ENCODE peak calls at places on chromosomes 6 and 20, in five cellular contexts. V is GM23338, U is fibroblast of lung, Z is K562, N is astrocyte. Y is an unnamed sample.

GRCh38 chr20:21390768-21391167 is 6.6 kb downstream of the NKX2-4 start:
- DNase-seq in U (peak; percentile 28), V (peak; percentile 47), Z (no peak), N (no peak), Y (no peak)

GRCh38 chr20:62133051-62133845 is 9.9 kb downstream of the PSMA7 start:
- DNase-seq in N (peak; percentile 27), Z (no peak), U (peak; percentile 46), V (no peak), Y (no peak)

GRCh38 chr6:166989427-166990034 is 9.7 kb upstream of the CEP43 start:
- DNase-seq in Z (no peak), N (no peak), U (peak; percentile 18), V (peak; percentile 70), Y (peak; percentile 9)

GRCh38 chr6:85920782-85921181 is 278.1 kb upstream of the SYNCRIP start:
- DNase-seq in U (no peak), N (no peak), Z (no peak), V (no peak), Y (peak; percentile 56)

GRCh38 chr6:73515204-73516101 is 5.4 kb downstream of the EEF1A1 start:
- DNase-seq in N (peak; percentile 73), Z (peak; percentile 23), U (peak; percentile 80), V (peak; percentile 72), Y (peak; percentile 78)

GRCh38 chr20:46308258-46309157 is at the start of gene CDH22:
- DNase-seq in U (peak; percentile 18), N (peak; percentile 18), V (peak; percentile 84), Z (peak; percentile 67), Y (peak; percentile 84)

GRCh38 chr6:122778961-122779671 is 400 bp upstream of the FABP7 start:
- DNase-seq in Z (no peak), N (peak; percentile 34), U (peak; percentile 35), V (peak; percentile 82), Y (peak; percentile 90)

GRCh38 chr6:38989064-38989463 is 59.5 kb upstream of the GLP1R start:
- DNase-seq in N (no peak), V (no peak), Z (no peak), U (no peak), Y (no peak)

GRCh38 chr20:22414354-22414753 is 170.0 kb downstream of the FOXA2 start:
- DNase-seq in V (no peak), Z (peak; percentile 12), N (no peak), U (peak; percentile 22), Y (no peak)

GRCh38 chr20:24785141-24785924 is 163.7 kb upstream of the CST7 start:
- DNase-seq in Z (no peak), V (no peak), N (peak; percentile 83), U (peak; percentile 90), Y (no peak)

GRCh38 chr6:42569102-42570028 is 5.5 kb downstream of the UBR2 start:
- DNase-seq in V (no peak), Z (peak; percentile 19), U (peak; percentile 97), N (peak; percentile 97), Y (no peak)

GRCh38 chr20:1341561-1342265 is 12.8 kb upstream of the SDCBP2 start:
- DNase-seq in Z (no peak), U (peak; percentile 71), V (no peak), N (peak; percentile 59), Y (no peak)

GRCh38 chr20:35988910-35989463 is 20.6 kb downstream of the CNBD2 start:
- DNase-seq in Z (no peak), U (peak; percentile 6), V (no peak), N (no peak), Y (no peak)

GRCh38 chr20:846894-847278 is 13.4 kb downstream of the FAM110A start:
- DNase-seq in V (no peak), Z (no peak), U (no peak), N (no peak), Y (no peak)

GRCh38 chr6:53651149-53651763 is 14.3 kb downstream of the KLHL31 start:
- DNase-seq in U (peak; percentile 65), Z (peak; percentile 45), V (peak; percentile 84), N (peak; percentile 45), Y (peak; percentile 81)

GRCh38 chr6:151257984-151258445 is 18.2 kb downstream of the AKAP12 start:
- DNase-seq in V (no peak), Z (no peak), N (no peak), U (peak; percentile 43), Y (no peak)

GRCh38 chr6:129683606-129684322 is 26.2 kb downstream of the ARHGAP18 start:
- DNase-seq in V (no peak), Z (peak; percentile 73), U (peak; percentile 100), N (peak; percentile 100), Y (no peak)

GRCh38 chr6:154392561-154392960 is 36.0 kb upstream of the IPCEF1 start:
- DNase-seq in N (no peak), U (no peak), Z (no peak), V (no peak), Y (no peak)

GRCh38 chr6:24401458-24401857 is 1.3 kb upstream of the MRS2 start:
- DNase-seq in V (peak; percentile 78), U (no peak), Z (no peak), N (no peak), Y (no peak)

GRCh38 chr20:38855356-38855755 is 49.9 kb downstream of the PPP1R16B start:
- DNase-seq in N (peak; percentile 74), U (peak; percentile 81), Z (no peak), V (no peak), Y (no peak)

GRCh38 chr20:44803383-44803941 is 6.9 kb downstream of the RIMS4 start:
- DNase-seq in Z (no peak), U (no peak), V (no peak), N (no peak), Y (no peak)

GRCh38 chr6:24930386-24930785 is 5.4 kb downstream of the RIPOR2 start:
- DNase-seq in U (peak; percentile 90), Z (no peak), N (peak; percentile 87), V (no peak), Y (peak; percentile 16)

GRCh38 chr20:52766645-52767435 is 205.3 kb upstream of the TSHZ2 start:
- DNase-seq in V (no peak), U (no peak), Z (no peak), N (no peak), Y (no peak)

GRCh38 chr6:119137194-119138072 is 59.0 kb upstream of the FAM184A start:
- DNase-seq in Z (peak; percentile 56), U (peak; percentile 29), V (no peak), N (no peak), Y (no peak)

GRCh38 chr20:61957961-61958715 is 107.5 kb downstream of the TAF4 start:
- DNase-seq in V (no peak), Z (no peak), N (no peak), U (no peak), Y (no peak)

GRCh38 chr20:36666181-36666740 is 20.3 kb upstream of the SLA2 start:
- DNase-seq in U (peak; percentile 14), N (no peak), Z (no peak), V (no peak), Y (no peak)

GRCh38 chr20:21796059-21796458 is 90.6 kb downstream of the PAX1 start:
- DNase-seq in V (peak; percentile 44), N (no peak), Z (no peak), U (no peak), Y (peak; percentile 25)

GRCh38 chr6:125439512-125439911 is 137.7 kb upstream of the HDDC2 start:
- DNase-seq in N (no peak), V (no peak), U (no peak), Z (no peak), Y (no peak)

GRCh38 chr6:43115365-43115764 is 39.3 kb downstream of the PTK7 start:
- DNase-seq in U (peak; percentile 25), Z (peak; percentile 56), N (no peak), V (no peak), Y (no peak)

DNA sequence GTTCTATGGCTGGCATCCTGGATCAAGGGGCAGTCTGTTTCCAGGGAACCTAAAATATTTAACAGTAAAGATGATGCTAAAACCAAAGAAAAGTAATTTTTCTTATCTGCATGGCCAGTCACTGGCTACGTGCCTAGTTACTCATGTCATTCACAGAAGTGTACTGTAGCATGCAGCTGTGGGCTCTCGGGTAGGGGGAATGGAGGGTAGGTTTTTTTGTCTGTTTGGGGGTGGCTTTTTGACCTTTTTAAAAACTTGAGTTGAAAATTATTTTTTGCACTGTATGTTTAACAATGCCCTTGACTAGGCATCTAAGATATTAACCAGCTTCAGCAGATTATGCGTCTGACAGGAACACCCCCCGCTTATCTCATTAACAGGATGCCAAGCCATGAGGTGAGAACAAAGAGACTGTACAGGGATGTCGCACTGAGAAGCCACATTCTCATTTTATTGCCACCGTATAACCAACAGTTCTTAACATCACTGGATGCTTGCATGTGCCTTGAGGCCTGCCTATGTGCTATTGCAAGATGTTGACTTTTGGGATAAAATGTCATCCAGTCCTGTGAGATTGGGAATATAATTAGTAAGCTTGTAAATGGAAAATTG is 30.3 kb upstream of the MAPK13 start:
- DNase-seq in U (peak; percentile 17), N (no peak), V (no peak), Z (peak; percentile 64), Y (no peak)
- H3K4me1 ChIP-seq in U (no peaks in the 10 kb centered on the region), N (no peaks in the 10 kb centered on the region), V (no peaks in the 10 kb centered on the region), Z (peaks cover 26% of the 10 kb centered on the region), Y (peaks cover 14% of the 10 kb centered on the region)

DNA sequence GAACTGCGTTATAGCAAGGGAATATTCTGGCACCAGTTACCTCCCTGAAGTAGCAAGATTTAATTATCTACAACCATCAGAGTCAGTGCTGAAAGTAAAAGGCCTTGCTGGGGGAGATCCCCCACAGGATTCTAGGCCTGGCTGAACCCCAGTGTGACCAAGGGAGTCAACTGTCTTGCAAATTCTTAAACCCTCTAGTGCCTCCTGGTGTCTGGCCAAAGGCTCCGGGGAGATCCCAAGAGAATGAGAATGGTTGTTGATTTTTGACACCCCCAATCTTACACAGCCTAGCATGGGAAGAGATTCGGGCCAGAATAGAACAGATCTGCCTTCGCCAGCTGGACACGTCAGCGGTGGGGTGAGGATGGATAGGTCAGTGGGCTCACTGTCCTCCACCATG is 179.4 kb downstream of the ERMARD start:
- DNase-seq in N (no peak), V (peak; percentile 58), Z (no peak), U (no peak), Y (peak; percentile 30)
- TF ChIP-seq CTCF in N (no peak), V (peak; percentile 58), Z (peak; percentile 50), U (no peak), Y (peak; percentile 37)

GRCh38 chr20:32056708-32057491 is 4.9 kb downstream of the HCK start:
- DNase-seq in V (no peak), U (no peak), Z (no peak), N (no peak), Y (no peak)
- H3K4me2 ChIP-seq in V (no peak overlapping the region), U (no peak overlapping the region), Z (no peak overlapping the region), N (no peak overlapping the region), Y (no peak overlapping the region)

GRCh38 chr6:2712102-2712501 is 38.6 kb downstream of the MYLK4 start:
- DNase-seq in U (no peak), N (no peak), V (no peak), Z (no peak), Y (no peak)

GRCh38 chr6:2713473-2714358 is 37.0 kb downstream of the MYLK4 start:
- DNase-seq in Z (no peak), N (peak; percentile 83), V (no peak), U (peak; percentile 87), Y (no peak)

GRCh38 chr6:2706482-2706881 is 44.2 kb downstream of the MYLK4 start:
- DNase-seq in N (no peak), V (peak; percentile 24), U (no peak), Z (no peak), Y (no peak)

GRCh38 chr6:2708456-2708855 is 42.3 kb downstream of the MYLK4 start:
- DNase-seq in U (no peak), V (no peak), Z (no peak), N (no peak), Y (no peak)

DNA sequence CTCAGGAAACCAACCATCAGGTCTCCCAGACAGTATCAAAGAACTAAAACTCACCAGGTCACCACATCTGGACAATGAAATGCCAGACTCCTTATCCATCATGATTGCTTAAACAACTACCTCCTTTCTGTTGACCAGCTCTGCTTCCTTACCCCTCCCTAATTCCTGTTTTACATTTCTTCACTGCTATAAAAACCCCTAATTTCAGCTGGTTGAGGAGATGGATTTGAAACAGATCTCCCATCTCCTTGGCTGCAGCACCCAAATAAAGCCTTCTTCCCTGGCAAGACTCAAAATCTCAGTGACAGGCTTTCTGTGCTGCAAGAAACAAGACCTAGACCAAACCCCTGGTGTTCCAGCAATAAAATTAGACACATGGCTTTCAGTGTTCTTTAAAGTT is 40.3 kb downstream of the MYLK4 start:
- DNase-seq in U (no peak), Z (no peak), V (no peak), N (no peak), Y (no peak)
- H3K4me1 ChIP-seq in U (no peaks in the 10 kb centered on the region), Z (peaks cover 6% of the 10 kb centered on the region), V (peaks cover 12% of the 10 kb centered on the region), N (peaks cover 17% of the 10 kb centered on the region), Y (no peaks in the 10 kb centered on the region)

Y was measured in neural progenitor cell.